ENCODE peak calls at places on chromosomes 5 and 9, in eight cellular contexts. Y is WTC11, A is fibroblast of the aortic adventitia, J is GM23338, R is OCI-LY7, N is glutamatergic neuron, P is pancreas, B is lower leg skin. E is an unnamed sample.

GRCh38 chr5:142296914-142297417 is 27.9 kb downstream of the SPRY4 start:
- DNase-seq in J (no peak), Y (no peak), B (no peak), R (no peak), A (peak), P (no peak), N (no peak), E (no peak)

GRCh38 chr5:130032807-130033206 is 128.5 kb downstream of the CHSY3 start:
- DNase-seq in B (peak), N (no peak), Y (no peak), R (no peak), J (no peak), P (no peak), A (no peak), E (no peak)

GRCh38 chr5:154002093-154002492 is 36.6 kb downstream of the FAM114A2 start:
- DNase-seq in Y (no peak), P (no peak), B (no peak), N (no peak), J (peak), R (no peak), A (peak), E (no peak)

GRCh38 chr9:3809724-3810123 is 283.9 kb upstream of the RFX3 start:
- DNase-seq in P (no peak), A (no peak), R (no peak), N (no peak), B (no peak), J (no peak), Y (no peak), E (no peak)

GRCh38 chr5:111494350-111494999 is 17.9 kb downstream of the STARD4 start:
- DNase-seq in Y (no peak), B (no peak), A (no peak), J (no peak), N (no peak), P (no peak), R (no peak), E (no peak)

GRCh38 chr9:133656211-133657119 is 20.3 kb downstream of the DBH start:
- DNase-seq in P (peak), Y (no peak), B (no peak), N (no peak), J (no peak), R (peak), A (no peak), E (peak)

GRCh38 chr9:20980713-20981481 is 50.5 kb downstream of the HACD4 start:
- DNase-seq in J (no peak), N (no peak), P (no peak), B (no peak), Y (no peak), R (peak), A (peak), E (no peak)

GRCh38 chr9:114184866-114185265 is 29.5 kb downstream of the COL27A1 start:
- DNase-seq in A (no peak), R (no peak), N (no peak), Y (no peak), J (no peak), B (no peak), P (peak), E (no peak)

GRCh38 chr9:81150016-81150625 is 539.2 kb downstream of the TLE1 start:
- DNase-seq in J (no peak), P (no peak), Y (no peak), R (no peak), N (no peak), A (no peak), B (no peak), E (no peak)

GRCh38 chr9:101737705-101738565 is 512 bp downstream of the GRIN3A start:
- DNase-seq in A (no peak), J (peak), R (no peak), B (no peak), N (peak), Y (peak), P (peak), E (peak)

GRCh38 chr5:75654693-75655315 is 43.6 kb downstream of the ANKDD1B start:
- DNase-seq in A (no peak), P (no peak), N (no peak), J (no peak), R (no peak), Y (no peak), B (no peak), E (no peak)

GRCh38 chr5:4553130-4553529 is 587.0 kb upstream of the ADAMTS16 start:
- DNase-seq in B (no peak), J (no peak), N (no peak), R (no peak), Y (no peak), P (no peak), A (no peak), E (no peak)

GRCh38 chr9:125506045-125506444 is 201.0 kb downstream of the MAPKAP1 start:
- DNase-seq in P (no peak), N (no peak), J (peak), A (peak), Y (no peak), B (no peak), R (no peak), E (no peak)

GRCh38 chr5:94832685-94833084 is 214.2 kb downstream of the SLF1 start:
- DNase-seq in R (no peak), Y (no peak), A (no peak), J (no peak), N (no peak), B (no peak), P (no peak), E (no peak)

GRCh38 chr5:64682608-64683007 is 7.7 kb upstream of the SHISAL2B start:
- DNase-seq in B (no peak), A (no peak), R (peak), P (no peak), J (peak), Y (peak), N (no peak), E (no peak)

GRCh38 chr5:116645627-116646026 is 71.0 kb upstream of the SEMA6A start:
- DNase-seq in Y (no peak), A (no peak), P (no peak), J (no peak), N (no peak), B (no peak), R (no peak), E (no peak)

GRCh38 chr5:97142521-97143254 is at the start of gene LIX1:
- DNase-seq in R (peak), J (peak), A (peak), P (no peak), Y (peak), B (no peak), N (peak), E (peak)

GRCh38 chr9:136143215-136144001 is 24.7 kb upstream of the TMEM250 start:
- DNase-seq in Y (peak), R (peak), A (peak), N (peak), B (no peak), P (peak), J (peak), E (peak)

GRCh38 chr5:130331332-130331731 is 427.1 kb downstream of the CHSY3 start:
- DNase-seq in Y (no peak), J (no peak), B (no peak), N (no peak), A (no peak), P (no peak), R (no peak), E (no peak)

GRCh38 chr5:179209359-179210150 is 135.7 kb downstream of the ADAMTS2 start:
- DNase-seq in N (peak), Y (no peak), R (no peak), A (peak), P (peak), J (no peak), B (no peak), E (no peak)

GRCh38 chr5:144017631-144018030 is 152.8 kb downstream of the YIPF5 start:
- DNase-seq in J (no peak), R (no peak), P (no peak), A (peak), N (no peak), Y (no peak), B (no peak), E (no peak)

GRCh38 chr9:6644346-6645152 is 980 bp downstream of the GLDC start:
- DNase-seq in R (no peak), Y (no peak), B (no peak), A (no peak), J (peak), P (no peak), N (no peak), E (no peak)

GRCh38 chr5:36728697-36729543 is 122.5 kb downstream of the SLC1A3 start:
- DNase-seq in B (no peak), R (peak), N (no peak), A (peak), P (no peak), Y (no peak), J (peak), E (peak)

DNA sequence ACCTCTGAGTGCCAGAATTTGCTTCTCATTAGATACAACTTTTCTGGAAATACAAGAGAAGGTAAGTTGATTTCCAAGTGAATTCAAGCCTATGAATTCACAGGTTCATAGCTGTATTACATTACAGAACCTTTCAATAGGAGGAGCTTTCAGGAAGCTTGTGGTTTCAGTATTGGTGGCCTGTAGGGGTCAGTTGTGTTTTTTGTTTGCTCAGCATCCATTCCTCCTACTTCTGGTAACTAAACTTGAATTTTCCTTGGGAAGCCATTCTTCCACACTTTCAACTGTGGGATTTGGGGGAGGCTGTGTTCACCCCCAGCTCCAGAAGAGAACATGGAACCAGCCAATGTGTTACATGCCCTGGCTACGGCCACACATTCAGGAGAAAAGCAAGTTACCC is 5.6 kb upstream of the CYSTM1 start:
- DNase-seq in R (no peak), Y (no peak), P (no peak), N (no peak), B (no peak), J (peak), A (no peak), E (no peak)
- TF ChIP-seq CTCF in R (no peak), Y (no peak), P (no peak), N (no peak), B (no peak), J (peak), A (peak), E (no peak)

DNA sequence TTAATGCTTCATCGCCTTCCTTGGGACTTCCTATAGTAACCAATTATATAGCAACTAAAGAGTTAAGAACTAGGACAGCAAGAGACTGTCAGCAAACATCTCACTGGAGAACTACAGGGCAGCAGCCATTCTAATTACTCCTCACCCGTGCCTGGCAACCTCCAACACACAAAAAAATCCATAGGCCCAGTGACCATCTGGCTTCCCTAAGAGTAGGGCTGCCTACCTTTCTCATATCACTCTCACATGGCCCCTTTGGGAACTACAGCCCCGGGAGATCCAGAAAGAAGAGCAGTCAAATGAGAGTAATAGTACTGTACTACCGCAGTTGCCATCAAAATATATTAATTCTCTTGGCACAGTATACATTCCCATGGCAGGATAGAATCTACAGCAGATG is 5.7 kb downstream of the DCAF10 start:
- DNase-seq in J (peak), B (no peak), P (no peak), N (peak), Y (no peak), R (no peak), A (no peak), E (no peak)
- TF ChIP-seq CTCF in J (no peak), B (no peak), P (no peak), N (no peak), Y (no peak), R (no peak), A (no peak), E (no peak)

GRCh38 chr5:67214713-67215591 is 18.4 kb upstream of the CD180 start:
- DNase-seq in R (no peak), J (no peak), B (no peak), P (peak), N (no peak), A (no peak), Y (no peak), E (no peak)
- TF ChIP-seq CTCF in R (no peak), J (no peak), B (no peak), P (no peak), N (no peak), A (no peak), Y (no peak), E (no peak)

DNA sequence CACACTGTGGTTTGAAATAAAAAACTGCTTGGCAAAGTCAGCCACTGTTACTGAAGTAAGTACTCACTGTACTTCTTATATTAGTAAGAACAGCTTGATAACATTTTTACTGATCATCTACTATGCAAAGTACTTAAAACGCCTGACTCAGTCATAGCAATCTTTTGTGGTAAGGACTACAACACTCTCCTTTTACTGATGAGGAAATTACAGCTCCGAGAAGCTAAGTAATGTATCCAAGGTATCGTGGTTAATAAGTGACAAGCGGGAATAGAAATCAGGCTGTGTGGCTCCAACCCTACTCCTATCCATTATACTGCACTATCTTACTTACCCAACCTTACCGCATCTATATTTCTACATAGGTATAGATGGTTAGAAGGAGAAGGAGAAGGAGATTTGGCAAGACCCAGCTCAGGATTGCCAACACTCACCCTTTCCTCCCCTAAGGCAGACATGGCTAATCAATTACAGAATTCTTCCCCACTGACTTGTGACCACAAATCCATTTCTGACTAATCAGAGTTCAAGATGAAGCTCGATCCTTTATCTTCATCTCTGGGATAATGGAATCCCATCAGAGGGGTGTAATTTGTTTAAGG is 281.4 kb downstream of the SPOCK1 start:
- DNase-seq in A (peak), N (no peak), R (no peak), Y (no peak), J (no peak), P (no peak), B (no peak), E (no peak)
- TF ChIP-seq CTCF in A (no peak), N (no peak), R (no peak), Y (no peak), J (no peak), P (no peak), B (no peak), E (no peak)

GRCh38 chr5:170336065-170336464 is 38.5 kb upstream of the LCP2 start:
- DNase-seq in R (no peak), B (peak), P (no peak), J (no peak), A (no peak), Y (no peak), N (no peak), E (peak)
- TF ChIP-seq CTCF in R (no peak), B (no peak), P (no peak), J (no peak), A (no peak), Y (no peak), N (no peak), E (no peak)

GRCh38 chr5:18252559-18252958 is 618.3 kb downstream of the TAF11L14 start:
- DNase-seq in R (no peak), P (no peak), Y (no peak), J (no peak), B (no peak), N (no peak), A (no peak), E (no peak)
- TF ChIP-seq CTCF in R (no peak), P (no peak), Y (no peak), J (no peak), B (no peak), N (no peak), A (no peak), E (no peak)

DNA sequence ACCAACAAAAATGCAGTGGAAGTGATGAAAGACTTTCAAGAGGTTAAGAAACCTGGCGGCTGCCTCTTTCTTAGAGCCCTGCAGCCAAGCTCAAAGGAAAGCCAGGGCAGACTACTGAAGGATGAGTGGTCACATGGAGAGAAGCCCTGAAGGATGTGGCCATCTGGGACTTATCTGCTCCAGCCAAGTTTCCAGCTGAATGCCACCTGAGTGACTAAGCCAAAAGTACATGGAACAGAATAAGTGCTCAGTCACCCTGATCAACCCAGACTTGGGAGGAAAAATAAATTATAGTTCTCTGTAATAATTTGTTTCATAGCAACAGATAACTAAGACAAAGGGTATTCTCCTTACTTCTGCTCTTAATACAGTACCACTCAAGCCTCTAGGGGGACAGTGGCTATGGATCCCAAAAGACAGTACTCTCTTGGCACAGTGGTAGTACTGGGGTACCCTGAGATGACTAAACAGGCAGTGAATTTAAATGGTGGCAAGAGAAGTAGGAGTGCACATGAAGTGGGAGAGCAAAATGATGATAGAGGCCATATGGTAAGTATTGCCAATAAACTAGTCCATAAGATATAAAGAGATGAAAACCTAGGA is 182.3 kb downstream of the ELAVL2 start:
- DNase-seq in R (no peak), N (no peak), P (no peak), Y (no peak), A (no peak), B (no peak), J (no peak), E (no peak)
- TF ChIP-seq CTCF in R (no peak), N (peak), P (no peak), Y (no peak), A (no peak), B (no peak), J (peak), E (no peak)

DNA sequence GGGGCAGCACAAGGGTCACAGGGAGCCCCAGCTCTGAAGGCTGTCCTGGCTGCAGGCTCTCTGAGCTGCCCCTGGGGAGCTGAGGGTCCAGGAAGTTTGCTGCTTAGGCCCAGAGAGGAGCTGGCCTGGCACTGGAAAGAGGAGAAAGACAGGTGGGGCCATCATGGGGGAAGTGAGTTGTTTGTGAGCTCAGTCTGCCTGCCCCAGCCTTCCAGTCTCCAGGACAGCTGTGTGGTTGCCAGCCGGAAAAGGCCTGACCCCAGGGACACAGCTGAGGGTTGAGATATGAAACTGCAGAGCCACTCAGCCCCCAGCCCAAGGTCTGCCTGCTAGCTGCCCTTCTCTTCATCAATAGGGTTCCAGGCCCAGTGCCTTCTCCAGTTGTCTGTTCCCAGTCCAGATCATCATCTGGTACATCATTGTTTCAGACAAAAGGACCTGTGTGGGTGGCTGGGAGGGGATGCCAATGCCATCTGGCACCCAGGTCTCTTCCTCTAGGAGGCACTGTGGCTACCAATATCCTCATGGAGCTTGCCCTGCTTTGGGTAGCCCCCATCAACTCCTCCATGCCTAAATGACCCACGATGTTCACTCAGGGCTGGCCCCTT is 4.2 kb upstream of the DDX41 start:
- DNase-seq in P (peak), N (no peak), B (no peak), Y (no peak), J (no peak), A (no peak), R (peak), E (no peak)
- TF ChIP-seq CTCF in P (no peak), N (no peak), B (no peak), Y (no peak), J (peak), A (no peak), R (peak), E (no peak)

DNA sequence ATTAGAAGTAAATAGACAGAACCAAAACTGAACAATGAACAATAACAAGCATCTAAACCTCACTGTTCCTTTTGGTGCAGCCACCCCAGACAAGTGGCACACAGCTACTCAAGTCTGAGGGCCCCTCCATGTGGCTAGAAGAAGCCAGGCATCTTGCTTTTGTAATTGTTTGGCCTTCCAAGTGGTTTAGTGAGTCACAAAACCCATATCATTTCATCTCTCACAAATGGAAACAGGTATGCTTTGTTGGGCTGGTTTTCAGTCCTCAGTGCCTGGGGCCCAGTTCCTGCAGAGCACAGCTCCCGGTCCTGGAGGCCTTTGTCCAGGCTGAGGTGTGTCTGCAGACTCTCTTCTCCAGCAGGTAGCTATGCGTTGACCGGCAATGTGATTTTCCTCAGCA is 16.7 kb downstream of the PRLR start:
- DNase-seq in B (no peak), N (no peak), P (no peak), J (no peak), Y (no peak), R (no peak), A (no peak), E (peak)
- TF ChIP-seq CTCF in B (no peak), N (no peak), P (no peak), J (no peak), Y (no peak), R (no peak), A (no peak), E (no peak)

E was measured in activated CD8-positive, alpha-beta T cell treated with anti-CD3 and anti-CD28 coated beads for 36 hours.